ENCODE peak calls at places on chromosomes 5 and 9, in six cellular contexts. A is islet precursor cell, Y is AG04449, V is left cardiac atrium, G is OCI-M1, Q is mesendoderm. S is an unnamed sample.

GRCh38 chr9:88198346-88198807 is 60.1 kb upstream of the SPATA31C2 start:
- DNase-seq in A (no peak), Y (peak; percentile 36), G (peak; percentile 57), V (no peak), Q (no peak), S (no peak)

GRCh38 chr5:170357853-170358497 is 31.2 kb downstream of the KCNMB1 start:
- DNase-seq in G (peak; percentile 94), Y (no peak), A (peak; percentile 64), Q (no peak), V (peak; percentile 63), S (peak; percentile 89)

GRCh38 chr5:97501965-97502305 is 318.9 kb upstream of the RIOK2 start:
- DNase-seq in G (no peak), A (no peak), Y (no peak), V (no peak), Q (no peak), S (no peak)

GRCh38 chr9:68643901-68644809 is 60.9 kb upstream of the PIP5K1B start:
- DNase-seq in Q (peak; percentile 19), A (no peak), G (peak; percentile 96), Y (no peak), V (no peak), S (peak; percentile 5)

GRCh38 chr9:109113239-109113638 is 6.5 kb downstream of the TMEM245 start:
- DNase-seq in A (no peak), G (peak; percentile 17), V (no peak), Y (no peak), Q (no peak), S (no peak)

GRCh38 chr5:606061-606460 is 6.1 kb upstream of the CEP72 start:
- DNase-seq in Y (no peak), V (no peak), Q (no peak), A (peak; percentile 44), G (no peak), S (no peak)

GRCh38 chr9:32424616-32425015 is 40.2 kb downstream of the ACO1 start:
- DNase-seq in Y (no peak), V (no peak), G (no peak), A (peak; percentile 63), Q (no peak), S (no peak)

GRCh38 chr5:121937762-121938161 is 24.0 kb upstream of the SRFBP1 start:
- DNase-seq in G (no peak), A (no peak), Y (no peak), V (no peak), Q (no peak), S (no peak)

GRCh38 chr9:33190021-33190420 is 22.9 kb upstream of the B4GALT1 start:
- DNase-seq in Y (no peak), Q (no peak), A (no peak), V (no peak), G (no peak), S (no peak)

GRCh38 chr9:32926901-32927300 is 74.5 kb downstream of the APTX start:
- DNase-seq in Q (no peak), Y (no peak), V (peak; percentile 37), G (no peak), A (no peak), S (no peak)

GRCh38 chr5:53023969-53024368 is 34.8 kb downstream of the ITGA2 start:
- DNase-seq in V (no peak), A (no peak), Q (no peak), G (peak; percentile 8), Y (peak; percentile 59), S (no peak)

GRCh38 chr5:119330367-119331183 is 25.2 kb upstream of the TNFAIP8 start:
- DNase-seq in Y (no peak), Q (peak; percentile 43), A (no peak), V (no peak), G (peak; percentile 88), S (peak; percentile 70)

GRCh38 chr9:121321039-121321503 is 49.0 kb downstream of the STOM start:
- DNase-seq in V (no peak), Y (no peak), A (peak; percentile 42), G (peak; percentile 39), Q (no peak), S (peak; percentile 87)

GRCh38 chr5:75405296-75405695 is 68.3 kb downstream of the HMGCR start:
- DNase-seq in V (no peak), G (peak; percentile 8), Y (no peak), A (no peak), Q (peak; percentile 14), S (peak; percentile 9)

GRCh38 chr9:679462-679861 is 162.0 kb upstream of the DMRT1 start:
- DNase-seq in Q (no peak), Y (no peak), G (no peak), V (no peak), A (no peak), S (no peak)

GRCh38 chr5:101915559-101915958 is 380.5 kb downstream of the SLCO4C1 start:
- DNase-seq in G (no peak), A (peak; percentile 70), Y (no peak), V (no peak), Q (peak; percentile 65), S (no peak)

GRCh38 chr5:151213803-151214613 is 9.9 kb downstream of the CCDC69 start:
- DNase-seq in Y (no peak), V (peak; percentile 92), A (no peak), G (peak; percentile 98), Q (peak; percentile 85), S (peak; percentile 96)

GRCh38 chr5:154697335-154697734 is 57.8 kb upstream of the LARP1 start:
- DNase-seq in G (no peak), A (no peak), Y (peak; percentile 12), Q (no peak), V (no peak), S (no peak)

GRCh38 chr9:99824378-99825157 is 2.9 kb downstream of the NR4A3 start:
- DNase-seq in Q (peak; percentile 78), V (peak; percentile 45), A (peak; percentile 82), Y (no peak), G (peak; percentile 83), S (peak; percentile 50)

GRCh38 chr5:171453056-171453725 is 33.7 kb downstream of the FGF18 start:
- DNase-seq in G (no peak), Q (peak; percentile 78), Y (no peak), V (no peak), A (no peak), S (no peak)

GRCh38 chr9:89372230-89372816 is 54.0 kb downstream of the SECISBP2 start:
- DNase-seq in A (no peak), G (no peak), Y (no peak), Q (peak; percentile 6), V (no peak), S (no peak)

GRCh38 chr5:73388371-73388684 is 60.2 kb downstream of the FOXD1 start:
- DNase-seq in V (no peak), G (no peak), Y (no peak), A (no peak), Q (no peak), S (no peak)

GRCh38 chr5:56496581-56497063 is 263.5 kb upstream of the ANKRD55 start:
- DNase-seq in Q (no peak), V (no peak), G (peak; percentile 13), A (peak; percentile 68), Y (no peak), S (peak; percentile 73)